ENCODE peak calls at places on chromosome 6, in seven cellular contexts. T is AML-193, H is A549, R is activated B cell treated with CpG ODN at 0.5 μM for 24 hours, Q is NCI-H146, N is lower lobe of right lung, S is HFFc6. D is an unnamed sample.

GRCh38 chr6:140921366-140922226 is 1211.1 kb upstream of the GJE1 start:
- DNase-seq in T (peak; percentile 75), H (peak; percentile 9), R (no peak), Q (peak; percentile 72), N (no peak), S (peak; percentile 88), D (peak; percentile 89)

GRCh38 chr6:33316603-33317417 is 734 bp downstream of the ZBTB22 start:
- DNase-seq in T (no peak), H (no peak), R (no peak), Q (no peak), N (no peak), S (no peak), D (no peak)

GRCh38 chr6:132669690-132670291 is 10.8 kb upstream of the TAAR1 start:
- DNase-seq in T (peak; percentile 75), H (peak; percentile 15), R (no peak), Q (peak; percentile 78), N (no peak), S (peak; percentile 46), D (peak; percentile 56)

GRCh38 chr6:47670851-47671250 is 27.5 kb upstream of the ADGRF4 start:
- DNase-seq in T (no peak), H (no peak), R (no peak), Q (peak; percentile 46), N (no peak), S (no peak), D (no peak)

GRCh38 chr6:1081566-1081965 is 230.3 kb upstream of the FOXQ1 start:
- DNase-seq in T (no peak), H (no peak), R (no peak), Q (no peak), N (no peak), S (peak; percentile 17), D (no peak)

GRCh38 chr6:146790561-146791091 is 191.9 kb downstream of the ADGB start:
- DNase-seq in T (no peak), H (no peak), R (no peak), Q (no peak), N (no peak), S (no peak), D (no peak)

GRCh38 chr6:13190391-13190790 is 137.9 kb downstream of the TBC1D7 start:
- DNase-seq in T (no peak), H (no peak), R (no peak), Q (no peak), N (no peak), S (no peak), D (no peak)

GRCh38 chr6:16276991-16277981 is 38.9 kb downstream of the GMPR start:
- DNase-seq in T (no peak), H (peak; percentile 68), R (no peak), Q (peak; percentile 28), N (peak; percentile 58), S (peak; percentile 87), D (peak; percentile 96)

GRCh38 chr6:145872669-145873068 is 58.1 kb upstream of the FBXO30 start:
- DNase-seq in T (no peak), H (no peak), R (no peak), Q (no peak), N (no peak), S (no peak), D (no peak)

GRCh38 chr6:49958180-49958579 is 5.8 kb downstream of the DEFB114 start:
- DNase-seq in T (no peak), H (no peak), R (no peak), Q (no peak), N (no peak), S (no peak), D (no peak)

GRCh38 chr6:125827788-125828313 is 37.1 kb downstream of the NCOA7 start:
- DNase-seq in T (no peak), H (no peak), R (no peak), Q (no peak), N (no peak), S (no peak), D (no peak)

GRCh38 chr6:49540614-49541013 is 9.9 kb upstream of the C6orf141 start:
- DNase-seq in T (no peak), H (no peak), R (no peak), Q (no peak), N (no peak), S (no peak), D (no peak)

GRCh38 chr6:157268396-157268795 is 54.9 kb downstream of the TMEM242 start:
- DNase-seq in T (no peak), H (no peak), R (peak; percentile 7), Q (no peak), N (no peak), S (no peak), D (no peak)

GRCh38 chr6:53310751-53311585 is 37.8 kb downstream of the ELOVL5 start:
- DNase-seq in T (no peak), H (no peak), R (no peak), Q (no peak), N (no peak), S (no peak), D (no peak)

GRCh38 chr6:20572288-20572687 is 38.0 kb downstream of the CDKAL1 start:
- DNase-seq in T (no peak), H (no peak), R (no peak), Q (no peak), N (no peak), S (no peak), D (no peak)

GRCh38 chr6:137202078-137202477 is 17.1 kb downstream of the IFNGR1 start:
- DNase-seq in T (no peak), H (no peak), R (no peak), Q (no peak), N (no peak), S (no peak), D (no peak)

GRCh38 chr6:151502499-151502898 is 8.7 kb downstream of the CCDC170 start:
- DNase-seq in T (no peak), H (peak; percentile 8), R (no peak), Q (no peak), N (no peak), S (no peak), D (peak; percentile 63)

GRCh38 chr6:127342296-127342945 is 988 bp downstream of the ECHDC1 start:
- DNase-seq in T (peak; percentile 32), H (no peak), R (no peak), Q (peak; percentile 21), N (no peak), S (peak; percentile 58), D (peak; percentile 54)

GRCh38 chr6:164347455-164347854 is 932.9 kb downstream of the QKI start:
- DNase-seq in T (no peak), H (no peak), R (no peak), Q (peak; percentile 52), N (no peak), S (no peak), D (no peak)

GRCh38 chr6:31308050-31308844 is 36.4 kb upstream of the HLA-C start:
- DNase-seq in T (no peak), H (no peak), R (peak; percentile 68), Q (peak; percentile 87), N (peak; percentile 93), S (no peak), D (no peak)

GRCh38 chr6:70281923-70282902 is 20.7 kb downstream of the COL9A1 start:
- DNase-seq in T (no peak), H (no peak), R (no peak), Q (no peak), N (no peak), S (no peak), D (no peak)

GRCh38 chr6:110158479-110158878 is 21.0 kb downstream of the WASF1 start:
- DNase-seq in T (no peak), H (no peak), R (no peak), Q (no peak), N (no peak), S (no peak), D (no peak)

GRCh38 chr6:20868397-20869185 is 334.3 kb downstream of the CDKAL1 start:
- DNase-seq in T (no peak), H (no peak), R (no peak), Q (peak; percentile 99), N (no peak), S (no peak), D (no peak)

GRCh38 chr6:156590482-156590881 is 186.7 kb upstream of the ARID1B start:
- DNase-seq in T (no peak), H (no peak), R (no peak), Q (peak; percentile 25), N (no peak), S (no peak), D (no peak)

GRCh38 chr6:117487831-117488230 is 5.4 kb downstream of the DCBLD1 start:
- DNase-seq in T (no peak), H (no peak), R (no peak), Q (no peak), N (no peak), S (peak; percentile 82), D (no peak)

GRCh38 chr6:14365393-14365792 is 247.8 kb downstream of the CD83 start:
- DNase-seq in T (no peak), H (no peak), R (no peak), Q (no peak), N (no peak), S (peak; percentile 12), D (no peak)

GRCh38 chr6:148682252-148682651 is 64.6 kb upstream of the UST start:
- DNase-seq in T (no peak), H (no peak), R (no peak), Q (no peak), N (no peak), S (no peak), D (no peak)

GRCh38 chr6:37024665-37025337 is 19.3 kb downstream of the FGD2 start:
- DNase-seq in T (no peak), H (peak; percentile 49), R (no peak), Q (no peak), N (peak; percentile 52), S (peak; percentile 19), D (no peak)

GRCh38 chr6:83215131-83216047 is 22.2 kb downstream of the RWDD2A start:
- DNase-seq in T (peak; percentile 90), H (peak; percentile 10), R (no peak), Q (peak; percentile 60), N (no peak), S (peak; percentile 75), D (peak; percentile 82)

GRCh38 chr6:145071836-145072235 is 663.5 kb downstream of the EPM2A start:
- DNase-seq in T (no peak), H (no peak), R (no peak), Q (no peak), N (no peak), S (peak; percentile 86), D (no peak)

GRCh38 chr6:17865243-17865642 is 122.2 kb downstream of the KIF13A start:
- DNase-seq in T (no peak), H (no peak), R (no peak), Q (no peak), N (no peak), S (no peak), D (no peak)

GRCh38 chr6:24720131-24720603 is 1.2 kb upstream of the C6orf62 start:
- DNase-seq in T (peak; percentile 51), H (peak; percentile 11), R (peak; percentile 66), Q (peak; percentile 57), N (peak; percentile 82), S (peak; percentile 24), D (peak; percentile 60)

D was measured in endothelial cell of umbilical vein.